ENCODE peak calls at places on chromosomes 6 and 20, in nine cellular contexts. G is psoas muscle, T is astrocyte, P is thoracic aorta, L is dorsolateral prefrontal cortex, V is A549, Y is transverse colon, H is upper lobe of right lung, Q is heart right ventricle. E is an unnamed sample.

GRCh38 chr6:157107915-157108651 is 215.2 kb downstream of the TMEM242 start:
- DNase-seq in Q (no peak), G (no peak), H (no peak), T (peak), L (no peak), Y (no peak), P (no peak), V (peak), E (no peak)

GRCh38 chr6:35955071-35955470 is 34.2 kb upstream of the SRPK1 start:
- DNase-seq in P (no peak), Q (no peak), L (no peak), T (peak), G (no peak), Y (no peak), H (no peak), V (no peak), E (no peak)

GRCh38 chr20:4053516-4053919 is 38.2 kb upstream of the RNF24 start:
- DNase-seq in Q (no peak), H (no peak), P (no peak), G (no peak), L (no peak), V (no peak), T (peak), Y (no peak), E (no peak)

GRCh38 chr6:5116243-5116991 is 31.3 kb downstream of the PPP1R3G start:
- DNase-seq in H (no peak), Q (no peak), G (no peak), L (no peak), P (no peak), Y (no peak), T (no peak), V (no peak), E (no peak)

GRCh38 chr6:88050140-88050818 is 2.6 kb downstream of the SPACA1 start:
- DNase-seq in V (no peak), Q (no peak), Y (no peak), L (no peak), H (no peak), G (no peak), T (no peak), P (no peak), E (no peak)

GRCh38 chr20:13231031-13231752 is 10.1 kb downstream of the ISM1 start:
- DNase-seq in L (no peak), P (no peak), Y (no peak), T (no peak), G (no peak), V (no peak), Q (no peak), H (no peak), E (no peak)

GRCh38 chr6:112269165-112269564 is 14.8 kb upstream of the LAMA4 start:
- DNase-seq in H (no peak), Q (peak), L (no peak), V (no peak), Y (no peak), P (no peak), T (no peak), G (no peak), E (no peak)

GRCh38 chr6:84278311-84278710 is 50.9 kb upstream of the CEP162 start:
- DNase-seq in V (no peak), L (no peak), Q (no peak), T (no peak), H (no peak), G (no peak), Y (no peak), P (no peak), E (no peak)

GRCh38 chr6:27205375-27206278 is 41.9 kb upstream of the PRSS16 start:
- DNase-seq in G (no peak), Y (no peak), P (no peak), Q (no peak), V (no peak), H (no peak), L (no peak), T (no peak), E (no peak)

GRCh38 chr6:70552974-70553373 is 13.8 kb upstream of the SDHAF4 start:
- DNase-seq in V (no peak), Y (no peak), Q (no peak), T (no peak), P (no peak), H (no peak), L (no peak), G (no peak), E (no peak)
- H3K27ac ChIP-seq in V (no peak), Y (no peak), Q (peak), T (no peak), P (no peak), H (no peak), L (no peak), G (peak), E (no peak)

DNA sequence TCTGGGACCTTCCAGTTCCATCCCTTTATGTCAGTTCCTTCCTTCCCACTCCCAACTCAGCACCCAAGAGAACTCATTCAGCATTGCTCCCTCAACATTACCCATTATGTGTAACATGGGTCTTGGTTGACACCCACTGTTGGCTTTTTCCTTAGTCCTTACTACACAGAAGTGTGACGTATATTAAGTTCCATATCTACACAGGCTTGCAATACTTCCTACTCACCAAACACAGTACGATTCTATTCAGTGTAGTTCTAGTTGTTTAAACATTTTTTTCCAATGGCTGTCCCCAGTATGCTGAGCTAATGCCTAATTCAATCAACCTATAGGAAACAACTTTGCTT is 37.7 kb downstream of the ARHGAP18 start:
- DNase-seq in Y (no peak), G (no peak), P (no peak), Q (no peak), H (no peak), V (no peak), L (no peak), T (no peak), E (no peak)
- H3K4me3 ChIP-seq in Y (no peak), G (no peak), P (no peak), Q (no peak), H (no peak), V (no peak), L (no peak), T (no peak), E (no peak)

DNA sequence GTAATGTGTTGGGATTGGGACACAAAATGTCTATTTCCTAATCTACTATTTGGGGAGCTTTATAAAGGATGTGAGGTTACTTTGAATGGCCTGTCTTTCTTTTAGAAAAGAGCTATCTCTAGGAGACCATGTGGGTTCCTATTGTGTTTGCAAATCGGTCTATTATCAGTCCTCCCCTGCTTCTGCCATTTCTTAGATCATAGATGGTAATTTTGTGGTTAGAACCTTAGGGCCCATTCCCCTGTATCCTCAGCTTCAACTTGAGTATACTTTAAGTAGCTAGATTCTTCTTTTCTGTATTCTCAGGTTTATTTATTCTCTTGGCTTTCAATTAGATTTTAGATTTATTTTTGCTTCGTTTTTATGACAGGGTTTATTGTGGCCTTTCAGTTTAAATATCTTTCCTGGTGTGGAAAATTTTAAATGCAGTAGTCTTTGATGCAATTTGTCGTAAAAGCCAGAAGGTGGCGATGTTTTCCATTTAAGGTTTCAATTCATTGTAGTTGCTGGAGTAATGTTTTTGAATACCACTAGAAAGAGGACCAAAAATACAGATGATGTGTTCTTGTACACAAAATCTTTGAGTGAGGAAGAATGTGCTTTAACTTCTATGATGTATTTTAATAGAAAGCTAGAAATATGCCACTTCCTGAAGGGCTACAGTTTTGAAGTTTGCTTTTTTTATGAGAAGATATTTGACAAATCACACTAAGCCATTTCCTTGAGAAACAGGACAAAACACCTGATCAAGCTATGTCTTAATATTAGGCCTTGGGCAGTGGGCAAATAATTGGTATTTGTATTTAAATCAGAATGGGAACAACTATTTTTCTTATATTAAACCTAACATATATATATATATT is 20.3 kb downstream of the TBPL1 start:
- DNase-seq in H (no peak), G (no peak), Q (no peak), P (no peak), T (no peak), Y (no peak), V (peak), L (no peak), E (no peak)
- TF ChIP-seq CTCF in H (peak), G (peak), Q (peak), P (peak), T (peak), Y (peak), V (peak), L (peak), E (peak)

DNA sequence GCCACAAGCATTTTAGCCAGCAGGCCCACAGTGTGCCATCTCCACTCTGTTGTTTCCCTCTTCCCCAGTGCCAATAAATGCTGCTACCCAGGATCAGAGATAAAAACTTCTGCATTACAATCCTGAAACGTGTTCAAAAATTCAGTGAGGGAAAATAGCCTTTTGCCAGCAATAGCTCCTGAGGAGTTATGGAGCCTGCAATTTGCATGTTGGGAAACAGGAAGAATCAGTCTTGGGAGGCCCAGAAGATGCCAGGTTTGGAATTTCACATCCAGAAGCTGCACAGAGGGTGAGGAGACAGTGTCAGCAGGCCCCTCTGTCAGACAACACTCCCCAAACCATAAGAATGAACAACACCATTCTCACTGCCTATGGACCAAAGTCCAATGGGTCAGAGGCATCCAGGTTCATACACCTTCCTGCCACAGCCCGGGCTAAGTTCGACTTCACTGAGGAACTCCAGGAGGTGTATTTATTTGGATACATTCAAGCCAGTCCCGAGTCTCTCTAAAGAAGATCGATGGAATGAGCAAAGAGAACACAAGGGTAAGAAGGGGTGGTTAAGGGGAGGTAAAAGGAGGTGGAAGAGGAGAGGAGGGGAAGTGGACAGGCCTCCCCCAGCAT is 20.8 kb downstream of the RRBP1 start:
- DNase-seq in T (no peak), G (no peak), H (no peak), Q (no peak), Y (peak), L (no peak), V (no peak), P (no peak), E (peak)
- H3K27ac ChIP-seq in T (peak), G (no peak), H (no peak), Q (peak), Y (peak), L (peak), V (no peak), P (peak), E (no peak)

DNA sequence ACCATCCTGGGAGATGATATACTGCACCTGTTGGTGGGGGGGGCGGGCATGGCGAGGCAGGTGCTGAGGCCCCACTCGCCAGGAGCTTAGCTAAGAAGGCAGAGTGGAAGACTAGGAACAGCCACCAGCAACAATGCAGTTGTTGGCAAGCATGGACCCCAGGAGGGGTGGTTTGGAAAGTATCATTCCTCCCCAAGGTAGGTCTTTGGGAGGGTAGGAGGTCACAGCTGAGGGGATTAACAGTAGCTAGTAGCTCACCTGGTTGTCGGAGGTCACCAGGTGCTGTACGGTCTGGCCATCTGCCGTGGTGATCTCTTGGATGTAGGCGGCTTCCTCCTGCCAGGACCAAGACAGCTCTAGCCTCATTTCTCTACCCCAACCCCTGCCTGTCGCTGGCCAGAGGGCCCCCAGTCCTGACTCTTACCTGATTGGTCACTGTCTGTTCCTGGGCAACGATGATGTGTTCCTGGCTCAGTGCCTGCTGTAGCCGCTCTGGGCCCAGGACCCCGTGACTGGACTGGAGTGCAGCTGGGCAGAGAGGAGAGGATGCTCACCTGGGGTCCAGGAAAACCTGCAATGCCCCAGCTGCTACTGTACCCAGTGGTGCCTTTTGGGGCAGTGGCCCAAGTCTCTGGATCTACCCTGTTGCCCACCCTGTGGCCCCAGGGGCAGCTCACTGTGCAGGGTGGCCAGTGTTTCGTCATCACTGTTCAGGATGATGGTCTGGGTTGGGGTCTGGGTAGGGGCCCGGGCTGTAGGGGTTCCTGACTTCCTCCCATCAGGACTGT is 15.3 kb downstream of the PCIF1 start:
- DNase-seq in V (no peak), Y (no peak), H (no peak), P (no peak), G (no peak), L (no peak), Q (no peak), T (no peak), E (no peak)
- H3K4me3 ChIP-seq in V (no peak), Y (no peak), H (no peak), P (no peak), G (no peak), L (no peak), Q (no peak), T (no peak), E (no peak)

DNA sequence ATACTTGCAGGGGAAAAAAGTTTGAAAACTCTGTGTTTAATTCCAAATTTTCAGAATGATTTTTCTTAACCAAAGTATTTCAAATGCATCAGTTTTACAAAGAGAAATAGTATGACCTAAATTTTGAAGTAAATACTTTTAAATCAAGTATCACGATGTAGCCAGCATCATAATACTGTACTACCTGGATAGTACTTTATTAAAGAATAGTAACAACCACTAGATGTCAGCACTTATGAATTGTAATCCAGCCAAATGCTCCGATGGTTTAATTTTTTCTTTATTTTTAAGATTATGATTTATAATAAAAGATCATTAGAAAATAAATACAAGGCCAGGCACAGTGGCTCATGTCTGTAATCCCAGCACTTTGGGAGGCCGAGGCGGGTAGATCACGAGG is 37.2 kb upstream of the HACE1 start:
- DNase-seq in P (no peak), L (no peak), V (peak), G (no peak), H (no peak), T (no peak), Q (no peak), Y (no peak), E (no peak)
- TF ChIP-seq CTCF in P (no peak), L (peak), V (peak), G (no peak), H (no peak), T (peak), Q (no peak), Y (no peak), E (no peak)

GRCh38 chr6:57262491-57262890 is 40.4 kb upstream of the RAB23 start:
- DNase-seq in Q (peak), P (no peak), T (no peak), V (no peak), G (peak), L (no peak), H (no peak), Y (peak), E (peak)
- H3K27ac ChIP-seq in Q (peak), P (peak), T (peak), V (peak), G (peak), L (no peak), H (peak), Y (peak), E (peak)

DNA sequence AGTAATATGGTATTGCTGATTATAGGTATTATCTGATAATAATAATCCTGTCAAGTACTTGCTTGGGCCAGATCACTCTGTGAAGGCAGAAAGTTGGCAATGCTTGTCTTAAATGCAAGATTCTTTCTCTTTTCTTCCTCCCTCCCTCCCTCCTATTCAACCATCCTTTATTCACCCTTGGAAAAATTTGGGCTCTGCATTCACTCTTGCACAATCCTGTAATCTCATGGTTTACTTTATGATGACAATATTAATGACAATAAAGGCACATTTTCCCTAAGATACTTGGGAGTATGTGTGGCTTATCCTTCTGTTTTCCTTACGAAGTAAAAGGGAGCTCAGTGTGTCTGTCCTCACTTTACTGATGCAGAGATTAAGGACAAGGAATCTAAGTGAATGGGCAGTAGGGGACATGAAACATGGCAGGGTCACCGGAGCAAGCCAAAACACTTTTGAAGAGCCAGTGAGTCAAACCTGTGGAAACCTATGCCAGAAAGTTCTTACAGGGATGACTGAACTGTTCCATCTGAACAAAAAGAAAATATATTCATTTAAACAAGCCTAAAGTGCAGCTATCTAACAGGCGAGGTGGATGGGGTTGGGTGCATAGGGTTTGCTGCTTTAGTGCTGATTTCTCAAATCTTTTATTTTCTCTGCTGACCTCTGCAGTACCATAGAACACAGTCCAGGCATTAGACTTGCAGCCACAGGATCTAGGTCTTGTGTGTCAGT is 14.6 kb upstream of the RIPOR2 start:
- DNase-seq in H (no peak), Q (no peak), V (no peak), Y (no peak), T (no peak), L (no peak), G (no peak), P (no peak), E (no peak)
- H3K4me3 ChIP-seq in H (no peak), Q (no peak), V (no peak), Y (no peak), T (no peak), L (no peak), G (no peak), P (no peak), E (no peak)

E was measured in coronary artery.